ENCODE peak calls at places on chromosomes 3 and 15, in six cellular contexts. U is EL; S is stimulated activated naive CD8-positive, alpha-beta T cell treated with anti-CD3 and anti-CD28 coated beads, Interleukin-15, amount 100 ng/mL, for 72 hours; F is AG04450; T is H4; W is NCI-H524. C is an unnamed sample.

GRCh38 chr3:27723803-27724458 is 1.8 kb upstream of the EOMES start:
- DNase-seq in U (no peak), S (no peak), F (no peak), W (no peak), T (no peak), C (no peak)

GRCh38 chr3:35639251-35640185 is at the start of gene ARPP21:
- DNase-seq in U (no peak), F (no peak), T (no peak), S (peak; percentile 16), W (peak; percentile 25), C (no peak)

GRCh38 chr15:36130641-36131310 is 448.6 kb upstream of the CDIN1 start:
- DNase-seq in T (no peak), W (no peak), U (no peak), F (no peak), S (no peak), C (no peak)

GRCh38 chr3:129665024-129665768 is 58.7 kb upstream of the PLXND1 start:
- DNase-seq in U (peak; percentile 76), S (no peak), F (no peak), T (no peak), W (no peak), C (no peak)

GRCh38 chr3:106025151-106025722 is 156.4 kb upstream of the CBLB start:
- DNase-seq in S (no peak), F (no peak), W (no peak), T (no peak), U (no peak), C (no peak)

GRCh38 chr3:33962383-33962782 is 164.0 kb downstream of the PDCD6IP start:
- DNase-seq in W (no peak), F (no peak), U (no peak), T (no peak), S (no peak), C (no peak)

GRCh38 chr3:116198087-116198486 is 247.2 kb downstream of the LSAMP start:
- DNase-seq in T (peak; percentile 7), U (no peak), F (no peak), W (no peak), S (no peak), C (no peak)

GRCh38 chr3:178084938-178085816 is 451.1 kb upstream of the KCNMB2 start:
- DNase-seq in W (peak; percentile 83), U (no peak), F (peak; percentile 48), T (peak; percentile 89), S (no peak), C (peak; percentile 86)

GRCh38 chr3:14143826-14144225 is 19.0 kb downstream of the TMEM43 start:
- DNase-seq in U (peak; percentile 97), S (no peak), W (no peak), T (peak; percentile 82), F (peak; percentile 83), C (no peak)

GRCh38 chr3:95154775-95155174 is 1091.9 kb downstream of the NSUN3 start:
- DNase-seq in S (no peak), T (peak; percentile 92), W (no peak), U (no peak), F (no peak), C (no peak)

GRCh38 chr3:127257351-127257750 is 30.5 kb downstream of the PRR20G start:
- DNase-seq in T (no peak), F (no peak), W (no peak), S (no peak), U (no peak), C (no peak)

GRCh38 chr15:70853855-70854668 is at the start of gene LARP6:
- DNase-seq in S (peak; percentile 24), U (peak; percentile 69), F (no peak), W (peak; percentile 38), T (no peak), C (no peak)

GRCh38 chr3:128447561-128448013 is 19.1 kb downstream of the DNAJB8 start:
- DNase-seq in F (no peak), T (no peak), U (no peak), W (no peak), S (peak; percentile 75), C (no peak)

GRCh38 chr15:69424748-69425413 is 10.7 kb downstream of the KIF23 start:
- DNase-seq in U (no peak), S (no peak), F (no peak), T (no peak), W (no peak), C (no peak)

GRCh38 chr15:87672309-87672897 is 584.1 kb downstream of the NTRK3 start:
- DNase-seq in S (no peak), T (peak; percentile 18), F (peak; percentile 10), W (peak; percentile 28), U (peak; percentile 61), C (no peak)

GRCh38 chr15:90001062-90001682 is at the start of gene ZNF710:
- DNase-seq in U (peak; percentile 64), T (peak; percentile 44), W (peak; percentile 25), S (peak; percentile 27), F (no peak), C (no peak)

GRCh38 chr3:133574260-133574881 is 885 bp downstream of the CDV3 start:
- DNase-seq in T (peak; percentile 43), S (peak; percentile 87), U (peak; percentile 76), F (no peak), W (no peak), C (peak; percentile 85)

GRCh38 chr3:27677554-27677953 is 44.6 kb downstream of the EOMES start:
- DNase-seq in S (no peak), T (peak; percentile 32), U (peak; percentile 90), F (peak; percentile 87), W (no peak), C (no peak)

GRCh38 chr15:63560741-63561448 is 36.3 kb upstream of the FBXL22 start:
- DNase-seq in F (no peak), T (no peak), W (no peak), S (peak; percentile 17), U (no peak), C (no peak)

GRCh38 chr3:123799544-123800351 is 84.4 kb downstream of the MYLK start:
- DNase-seq in F (no peak), W (peak; percentile 56), T (no peak), S (no peak), U (peak; percentile 40), C (no peak)

GRCh38 chr15:78093242-78094020 is 1.1 kb downstream of the SH2D7 start:
- DNase-seq in F (peak; percentile 92), S (no peak), T (peak; percentile 80), U (peak; percentile 68), W (no peak), C (no peak)

GRCh38 chr3:124263168-124263567 is 271.2 kb upstream of the ROPN1 start:
- DNase-seq in T (peak; percentile 96), U (peak; percentile 89), W (no peak), S (no peak), F (peak; percentile 82), C (no peak)

GRCh38 chr3:177498037-177498857 is 301.0 kb upstream of the TBL1XR1 start:
- DNase-seq in F (no peak), U (no peak), T (peak; percentile 64), W (no peak), S (no peak), C (no peak)

GRCh38 chr3:185954366-185954723 is 16.5 kb upstream of the TRA2B start:
- DNase-seq in F (no peak), U (no peak), W (no peak), S (no peak), T (peak; percentile 75), C (no peak)